ENCODE peak calls at places on chromosomes 1 and 21, in eight cellular contexts. S, O, N, M, G, I, H and D are unnamed samples.

GRCh38 chr1:11550664-11551283 is 71.8 kb downstream of the DISP3 start:
- DNase-seq in S (peak), O (peak), N (peak), M (peak), G (no peak), I (no peak), H (no peak), D (peak)

GRCh38 chr21:32782698-32783097 is 11.1 kb upstream of the PAXBP1 start:
- DNase-seq in S (no peak), O (no peak), N (no peak), M (no peak), G (no peak), I (no peak), H (no peak), D (no peak)

GRCh38 chr21:26097475-26097874 is 73.1 kb downstream of the APP start:
- DNase-seq in S (no peak), O (no peak), N (no peak), M (no peak), G (no peak), I (no peak), H (no peak), D (no peak)

GRCh38 chr1:194723067-194723466 is 1536.7 kb upstream of the B3GALT2 start:
- DNase-seq in S (no peak), O (no peak), N (no peak), M (no peak), G (no peak), I (no peak), H (no peak), D (no peak)

GRCh38 chr1:177569476-177569875 is 398.7 kb downstream of the BRINP2 start:
- DNase-seq in S (no peak), O (no peak), N (no peak), M (no peak), G (no peak), I (no peak), H (no peak), D (no peak)

GRCh38 chr21:34154878-34155277 is 81.5 kb downstream of the MRPS6 start:
- DNase-seq in S (no peak), O (no peak), N (no peak), M (no peak), G (no peak), I (no peak), H (no peak), D (no peak)

GRCh38 chr21:34336756-34337391 is 26.9 kb upstream of the KCNE2 start:
- DNase-seq in S (no peak), O (no peak), N (no peak), M (no peak), G (no peak), I (no peak), H (no peak), D (no peak)

GRCh38 chr1:211326528-211327340 is at the start of gene TRAF5:
- DNase-seq in S (no peak), O (peak), N (peak), M (peak), G (no peak), I (peak), H (no peak), D (no peak)

GRCh38 chr1:38834221-38834782 is 25.3 kb downstream of the RRAGC start:
- DNase-seq in S (no peak), O (no peak), N (no peak), M (no peak), G (no peak), I (no peak), H (no peak), D (peak)

GRCh38 chr1:42312576-42313212 is 22.3 kb downstream of the FOXJ3 start:
- DNase-seq in S (no peak), O (no peak), N (no peak), M (no peak), G (no peak), I (no peak), H (no peak), D (no peak)

GRCh38 chr1:935751-936231 is 12.1 kb downstream of the SAMD11 start:
- DNase-seq in S (no peak), O (peak), N (peak), M (no peak), G (no peak), I (peak), H (no peak), D (no peak)

GRCh38 chr1:37509181-37509580 is 5.4 kb downstream of the MEAF6 start:
- DNase-seq in S (no peak), O (peak), N (peak), M (no peak), G (no peak), I (peak), H (no peak), D (no peak)

GRCh38 chr1:208030320-208031091 is 119.6 kb upstream of the CD34 start:
- DNase-seq in S (no peak), O (no peak), N (no peak), M (no peak), G (no peak), I (no peak), H (no peak), D (no peak)

GRCh38 chr1:237736372-237737029 is 154.2 kb downstream of the ZP4 start:
- DNase-seq in S (no peak), O (peak), N (peak), M (no peak), G (no peak), I (peak), H (no peak), D (no peak)

GRCh38 chr1:156130578-156130942 is 16.0 kb downstream of the LMNA start:
- DNase-seq in S (no peak), O (no peak), N (no peak), M (no peak), G (no peak), I (no peak), H (no peak), D (no peak)
- TF ChIP-seq CTCF in S (no peak), O (peak), N (no peak), M (no peak), G (no peak), I (peak), H (no peak), D (no peak)

DNA sequence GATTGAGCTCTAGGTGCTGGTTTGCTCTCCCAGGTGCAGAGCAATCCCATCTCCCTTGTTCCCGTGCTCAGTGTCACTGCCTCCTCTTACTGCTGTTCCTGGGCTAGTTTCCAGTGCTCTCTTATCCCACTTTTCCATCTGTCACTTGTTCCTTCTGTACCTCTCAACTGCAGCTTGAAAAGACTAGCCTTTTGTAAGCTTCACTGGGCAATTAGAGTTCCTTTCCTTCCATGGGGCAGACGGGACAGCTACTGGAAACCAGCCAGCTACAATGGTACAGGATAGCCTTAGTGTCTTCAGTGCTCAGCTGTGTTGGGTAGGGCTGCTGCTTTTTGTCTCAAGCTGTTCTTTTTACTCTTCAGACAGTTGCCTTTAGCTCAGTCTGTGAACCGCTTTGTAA is 31.6 kb downstream of the AGT start:
- DNase-seq in S (no peak), O (peak), N (no peak), M (no peak), G (no peak), I (no peak), H (no peak), D (no peak)
- TF ChIP-seq REST in S (no peak), O (no peak), N (no peak), M (no peak), G (no peak), I (no peak), H (no peak), D (no peak)

DNA sequence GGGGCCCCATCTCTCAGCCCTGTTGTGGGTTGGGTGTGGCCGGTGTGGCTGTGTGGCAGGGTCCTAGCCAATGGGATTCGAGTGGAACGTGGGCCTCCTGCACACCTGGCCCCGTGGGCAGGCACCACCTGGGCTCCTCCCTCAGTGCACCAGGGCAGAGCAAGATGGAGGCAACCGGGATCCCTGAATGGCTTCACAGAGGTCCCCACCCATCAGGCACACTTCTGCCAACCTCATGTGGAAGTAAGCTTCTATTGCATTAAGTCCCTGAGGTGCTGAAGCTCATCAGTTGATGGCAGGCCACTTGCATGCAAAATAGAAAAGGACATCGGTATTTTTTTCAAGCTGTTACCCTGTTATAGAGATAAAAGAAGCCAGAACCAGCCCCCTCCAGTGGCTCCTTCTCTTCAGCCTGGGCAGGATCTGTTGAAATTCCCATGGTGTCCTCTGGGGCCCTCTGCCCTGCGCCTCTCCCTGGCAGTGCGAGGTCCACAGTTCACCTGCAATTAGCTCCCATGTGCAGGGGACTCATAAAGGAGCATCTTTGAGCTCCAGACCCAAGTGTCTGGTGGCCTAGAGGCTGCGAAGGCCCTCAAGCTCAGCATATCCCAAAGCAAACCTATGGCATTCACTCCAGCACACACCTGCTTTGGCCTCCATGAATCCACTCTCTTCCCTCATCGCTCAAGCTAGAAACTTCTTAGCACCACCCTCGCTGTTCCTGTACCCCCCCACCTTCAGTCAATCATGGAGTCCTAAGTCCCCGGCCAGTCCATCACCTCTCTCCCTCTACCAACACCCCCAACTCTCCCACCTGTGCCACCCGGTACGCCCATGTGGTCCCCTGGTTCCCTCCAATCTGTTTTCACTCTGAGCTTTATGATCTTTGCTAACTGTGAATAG is 2.1 kb upstream of the SLC45A1 start:
- DNase-seq in S (no peak), O (no peak), N (peak), M (peak), G (no peak), I (peak), H (no peak), D (no peak)
- TF ChIP-seq CTCF in S (no peak), O (peak), N (peak), M (peak), G (no peak), I (peak), H (no peak), D (no peak)

GRCh38 chr21:45788635-45789506 is 145.3 kb downstream of the PCBP3 start:
- DNase-seq in S (no peak), O (no peak), N (no peak), M (no peak), G (no peak), I (no peak), H (no peak), D (no peak)
- TF ChIP-seq REST in S (no peak), O (no peak), N (no peak), M (no peak), G (no peak), I (no peak), H (no peak), D (no peak)

GRCh38 chr1:47147047-47147785 is 10.0 kb downstream of the CYP4A22 start:
- DNase-seq in S (no peak), O (no peak), N (peak), M (no peak), G (no peak), I (no peak), H (no peak), D (no peak)
- TF ChIP-seq CTCF in S (no peak), O (no peak), N (no peak), M (no peak), G (no peak), I (no peak), H (no peak), D (no peak)

GRCh38 chr21:36059823-36060158 is 535 bp downstream of the SETD4 start:
- DNase-seq in S (no peak), O (peak), N (no peak), M (peak), G (peak), I (peak), H (no peak), D (peak)
- TF ChIP-seq REST in S (no peak), O (peak), N (no peak), M (no peak), G (no peak), I (no peak), H (no peak), D (no peak)

DNA sequence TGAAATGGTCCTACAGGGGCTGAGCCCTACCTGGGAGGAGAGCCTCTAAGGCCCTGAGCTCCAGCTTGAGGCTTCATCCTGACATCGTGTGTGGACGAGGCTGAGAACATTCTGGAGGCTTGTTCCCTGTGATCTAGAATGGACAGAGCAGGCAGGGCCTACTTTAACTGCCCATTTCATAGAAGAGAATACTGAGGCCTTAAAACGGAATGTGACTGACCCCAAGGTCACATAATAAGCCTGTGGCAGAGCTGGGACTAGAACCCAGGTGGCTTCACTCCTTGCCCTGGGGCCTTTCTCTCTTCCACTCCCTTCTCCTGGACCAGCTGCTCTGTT is 6.0 kb upstream of the SDC3 start:
- DNase-seq in S (no peak), O (no peak), N (no peak), M (no peak), G (no peak), I (no peak), H (no peak), D (no peak)
- TF ChIP-seq CTCF in S (no peak), O (no peak), N (no peak), M (no peak), G (no peak), I (no peak), H (no peak), D (no peak)

GRCh38 chr1:167938083-167938482 is 1.2 kb upstream of the MPC2 start:
- DNase-seq in S (no peak), O (peak), N (no peak), M (no peak), G (no peak), I (no peak), H (no peak), D (no peak)
- TF ChIP-seq REST in S (no peak), O (no peak), N (no peak), M (no peak), G (no peak), I (no peak), H (no peak), D (no peak)

GRCh38 chr1:98991127-98992003 is 13.3 kb downstream of the PLPPR5 start:
- DNase-seq in S (peak), O (peak), N (peak), M (no peak), G (no peak), I (no peak), H (peak), D (no peak)
- TF ChIP-seq CTCF in S (peak), O (no peak), N (peak), M (peak), G (peak), I (peak), H (peak), D (no peak)